ENCODE peak calls at places on chromosomes 12 and 14, in six cellular contexts. V is tibial artery, K is IMR-90, B is heart right ventricle, A is SK-N-SH, D is right cardiac atrium. Z is an unnamed sample. For H3K4me1, the result is how much of the 10 kb centered on the place peaks cover.

GRCh38 chr12:59111873-59112272 is 191.6 kb upstream of the LRIG3 start:
- DNase-seq in V (no peak), K (no peak), B (no peak), A (no peak), D (no peak), Z (no peak)

GRCh38 chr12:6376079-6376941 is 947 bp upstream of the SCNN1A start:
- DNase-seq in V (peak), K (peak), B (no peak), A (peak), D (peak), Z (no peak)

GRCh38 chr14:89921896-89922548 is 32.5 kb downstream of the EFCAB11 start:
- DNase-seq in V (no peak), K (peak), B (no peak), A (no peak), D (no peak), Z (no peak)

GRCh38 chr14:70753518-70753953 is 55.8 kb downstream of the MAP3K9 start:
- DNase-seq in V (no peak), K (no peak), B (no peak), A (no peak), D (no peak), Z (no peak)

GRCh38 chr14:74525361-74525851 is 31.8 kb downstream of the ISCA2 start:
- DNase-seq in V (no peak), K (no peak), B (no peak), A (no peak), D (no peak), Z (peak)

GRCh38 chr12:63164911-63165310 is 13.9 kb upstream of the AVPR1A start:
- DNase-seq in V (no peak), K (no peak), B (no peak), A (no peak), D (no peak), Z (no peak)

GRCh38 chr14:66709292-66709691 is 201.3 kb downstream of the GPHN start:
- DNase-seq in V (no peak), K (peak), B (no peak), A (no peak), D (no peak), Z (no peak)

GRCh38 chr14:65198346-65198745 is 96.0 kb upstream of the MAX start:
- DNase-seq in V (no peak), K (no peak), B (no peak), A (peak), D (no peak), Z (no peak)

GRCh38 chr12:53300187-53300586 is 692 bp downstream of the MYG1 start:
- DNase-seq in V (no peak), K (peak), B (no peak), A (peak), D (no peak), Z (no peak)

GRCh38 chr12:100955139-100955538 is 160.6 kb downstream of the ANO4 start:
- DNase-seq in V (no peak), K (peak), B (no peak), A (no peak), D (no peak), Z (no peak)

GRCh38 chr14:43525647-43526046 is 981.4 kb downstream of the FSCB start:
- DNase-seq in V (no peak), K (no peak), B (no peak), A (no peak), D (no peak), Z (no peak)

GRCh38 chr14:92568621-92569479 is 55.3 kb downstream of the RIN3 start:
- DNase-seq in V (no peak), K (no peak), B (peak), A (peak), D (peak), Z (peak)

GRCh38 chr12:53223391-53224267 is 8.4 kb downstream of the RARG start:
- DNase-seq in V (peak), K (peak), B (no peak), A (peak), D (peak), Z (no peak)

GRCh38 chr12:19248929-19249602 is 119.5 kb downstream of the PLEKHA5 start:
- DNase-seq in V (no peak), K (peak), B (no peak), A (no peak), D (no peak), Z (no peak)

GRCh38 chr12:45731376-45731775 is 1.9 kb downstream of the ARID2 start:
- DNase-seq in V (no peak), K (no peak), B (no peak), A (no peak), D (no peak), Z (no peak)

GRCh38 chr12:57782243-57782607 is 362 bp upstream of the TSFM start:
- DNase-seq in V (no peak), K (no peak), B (no peak), A (no peak), D (no peak), Z (no peak)

GRCh38 chr12:57781241-57781640 is 1.3 kb upstream of the TSFM start:
- DNase-seq in V (no peak), K (no peak), B (no peak), A (no peak), D (no peak), Z (no peak)

GRCh38 chr12:57779736-57780135 is 2.9 kb upstream of the TSFM start:
- DNase-seq in V (no peak), K (peak), B (no peak), A (no peak), D (no peak), Z (no peak)

GRCh38 chr12:57781801-57782200 is 786 bp upstream of the TSFM start:
- DNase-seq in V (no peak), K (no peak), B (no peak), A (no peak), D (no peak), Z (no peak)

DNA sequence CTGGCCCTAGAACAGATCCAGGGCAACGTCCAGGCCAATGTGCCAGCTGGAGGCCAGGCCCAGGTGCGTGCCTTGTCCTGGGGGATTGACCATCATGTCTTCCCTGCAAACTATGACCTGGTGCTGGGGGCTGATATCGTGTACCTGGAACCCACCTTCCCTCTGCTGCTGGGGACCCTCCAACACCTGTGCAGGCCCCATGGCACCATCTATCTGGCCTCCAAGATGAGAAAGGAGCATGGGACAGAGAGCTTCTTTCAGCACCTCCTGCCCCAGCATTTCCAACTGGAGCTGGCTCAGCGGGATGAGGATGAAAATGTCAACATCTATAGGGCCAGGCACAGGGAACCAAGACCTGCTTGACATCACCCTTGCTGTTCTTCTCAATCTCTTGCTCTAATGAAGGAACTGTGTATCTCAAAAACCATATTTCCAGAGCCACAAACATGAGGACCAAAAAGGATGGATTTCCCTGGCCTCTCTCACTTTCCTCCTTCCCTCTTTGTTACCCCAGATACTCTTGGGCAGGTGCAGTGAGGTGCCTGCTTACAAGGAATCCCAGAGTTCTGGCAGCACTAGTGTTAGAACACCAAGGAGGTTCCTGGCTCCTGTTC is 2.2 kb upstream of the TSFM start:
- DNase-seq in V (no peak), K (no peak), B (no peak), A (no peak), D (no peak), Z (no peak)
- H3K27ac ChIP-seq in V (no peak), K (no peak), B (no peak), A (no peak), D (no peak), Z (no peak)

GRCh38 chr12:132496270-132496669 is 6.3 kb downstream of the FBRSL1 start:
- DNase-seq in V (no peak), K (no peak), B (no peak), A (no peak), D (no peak), Z (no peak)
- H3K4me1 ChIP-seq in V (under half), K (under half), B (half or more), A (under half), D (under half), Z (under half)

GRCh38 chr12:130137141-130138018 is 24.9 kb upstream of the FZD10 start:
- DNase-seq in V (no peak), K (no peak), B (no peak), A (no peak), D (no peak), Z (no peak)
- H3K4me3 ChIP-seq in V (no peak), K (no peak), B (no peak), A (no peak), D (no peak), Z (no peak)

GRCh38 chr14:68148276-68148675 is 328.7 kb downstream of the RAD51B start:
- DNase-seq in V (no peak), K (peak), B (no peak), A (no peak), D (no peak), Z (no peak)

GRCh38 chr14:68145539-68145938 is 326.0 kb downstream of the RAD51B start:
- DNase-seq in V (no peak), K (peak), B (no peak), A (no peak), D (no peak), Z (no peak)

GRCh38 chr14:68145036-68145435 is 325.5 kb downstream of the RAD51B start:
- DNase-seq in V (no peak), K (no peak), B (no peak), A (no peak), D (no peak), Z (no peak)

GRCh38 chr14:68147331-68147730 is 327.8 kb downstream of the RAD51B start:
- DNase-seq in V (no peak), K (no peak), B (no peak), A (no peak), D (no peak), Z (no peak)

DNA sequence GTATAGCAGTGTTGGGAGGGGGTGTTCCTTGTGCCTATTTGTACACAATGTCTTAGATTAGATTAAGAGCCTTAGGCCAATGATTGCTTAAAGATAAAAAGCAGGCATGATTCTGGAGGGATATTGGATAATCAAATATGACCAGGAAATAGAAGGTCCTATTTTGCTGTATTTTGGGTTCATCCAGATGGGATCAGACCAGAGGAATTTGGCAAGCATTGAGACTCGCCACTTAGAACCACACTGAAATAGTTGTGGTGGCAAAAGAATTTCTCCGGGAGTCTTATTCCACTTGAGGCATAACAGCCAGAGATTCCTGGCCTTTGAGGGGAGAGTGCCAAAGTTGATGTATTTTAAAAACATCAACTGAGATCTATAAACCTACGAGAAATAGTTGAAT is 327.2 kb downstream of the RAD51B start:
- DNase-seq in V (no peak), K (peak), B (no peak), A (no peak), D (no peak), Z (no peak)
- H3K27ac ChIP-seq in V (peak), K (no peak), B (peak), A (peak), D (no peak), Z (no peak)

GRCh38 chr14:104143071-104143470 is 4.7 kb downstream of the KIF26A start:
- DNase-seq in V (peak), K (no peak), B (no peak), A (peak), D (peak), Z (no peak)
- H3K4me1 ChIP-seq in V (under half), K (under half), B (under half), A (under half), D (under half), Z (under half)

DNA sequence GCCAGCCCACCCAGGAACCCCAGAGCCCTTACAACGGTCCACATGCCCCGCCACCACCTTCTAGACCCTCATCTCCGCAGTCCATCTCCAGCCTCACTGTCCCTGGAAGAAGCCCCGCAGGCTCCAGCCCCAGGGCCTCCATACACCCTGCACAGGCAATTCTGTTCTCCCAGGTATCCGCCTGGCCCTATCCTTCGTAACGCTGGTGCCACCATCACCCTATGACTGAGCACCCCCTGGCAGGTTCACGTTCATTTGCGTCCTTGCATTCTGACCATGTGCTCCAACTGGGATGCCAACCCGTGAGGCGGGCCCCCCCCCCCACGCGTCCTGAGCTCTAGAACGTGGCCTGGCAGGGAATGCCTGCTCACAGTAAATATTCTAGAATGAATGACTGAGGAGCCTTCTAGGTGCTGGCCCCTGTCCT is 675 bp upstream of the SCARB1 start:
- DNase-seq in V (no peak), K (no peak), B (no peak), A (no peak), D (peak), Z (no peak)
- H3K4me3 ChIP-seq in V (peak), K (no peak), B (peak), A (no peak), D (peak), Z (peak)

DNA sequence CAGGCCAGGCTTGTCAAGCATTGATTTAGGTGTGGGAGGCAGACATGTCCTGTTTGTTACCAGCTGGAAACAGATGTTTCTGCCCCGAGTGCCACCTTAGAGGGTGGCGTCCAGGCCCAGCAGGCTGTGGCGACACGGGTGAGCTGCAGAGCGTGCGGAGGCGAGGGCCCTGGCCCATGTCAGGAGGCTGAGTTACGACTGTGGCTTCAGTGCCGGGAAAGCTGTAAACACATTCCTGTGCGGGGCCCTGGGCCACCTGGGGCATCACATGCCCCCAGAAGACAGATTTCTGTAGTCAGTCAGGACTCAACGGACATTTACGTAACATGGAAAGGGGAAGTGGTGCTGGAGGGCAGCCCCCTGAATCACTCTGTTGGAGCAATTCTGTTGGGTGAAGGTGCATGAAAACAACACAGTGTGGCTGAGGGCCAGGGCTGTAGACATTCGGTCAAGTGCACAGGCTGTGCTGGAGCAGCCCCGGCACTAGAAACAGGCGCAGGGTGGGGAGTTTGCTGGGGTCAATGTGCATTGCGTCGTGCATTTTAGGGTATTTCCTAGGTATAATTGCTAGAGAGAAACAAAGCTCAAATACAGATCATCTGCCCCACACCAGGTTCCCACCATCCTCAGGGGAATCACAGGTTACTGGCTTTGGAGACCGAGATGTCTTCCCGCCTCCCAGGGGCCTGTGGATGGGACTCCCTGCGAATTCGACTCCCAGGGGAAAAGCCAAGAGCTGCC is 291.8 kb downstream of the TMEM121 start:
- DNase-seq in V (no peak), K (no peak), B (no peak), A (no peak), D (no peak), Z (no peak)
- H3K27ac ChIP-seq in V (no peak), K (no peak), B (no peak), A (no peak), D (no peak), Z (no peak)

GRCh38 chr12:95481888-95482287 is 7.9 kb downstream of the METAP2 start:
- DNase-seq in V (no peak), K (no peak), B (no peak), A (no peak), D (no peak), Z (no peak)
- H3K4me1 ChIP-seq in V (under half), K (under half), B (under half), A (under half), D (under half), Z (under half)

GRCh38 chr14:87995500-87996275 is 2.7 kb upstream of the GALC start:
- DNase-seq in V (no peak), K (no peak), B (no peak), A (no peak), D (no peak), Z (no peak)
- H3K4me3 ChIP-seq in V (no peak), K (no peak), B (no peak), A (no peak), D (no peak), Z (no peak)

DNA sequence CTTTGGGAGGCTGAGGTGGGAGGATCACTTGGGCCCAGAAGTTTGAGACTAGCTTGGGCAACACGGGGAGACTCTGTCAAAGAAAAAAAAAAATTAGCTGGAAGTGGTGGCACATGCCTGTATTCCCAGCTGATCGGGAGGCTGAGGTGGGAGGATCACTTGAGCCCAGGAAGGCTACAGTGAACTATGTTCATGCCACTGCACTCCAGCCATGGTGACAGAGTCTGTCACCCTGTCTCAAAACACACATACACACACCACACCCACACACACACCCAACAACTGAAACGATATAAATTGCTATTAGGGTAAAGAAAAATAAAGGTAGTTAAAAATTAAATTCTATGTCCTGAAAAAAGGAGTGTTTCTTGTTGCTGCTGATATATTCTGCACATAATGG is 7.9 kb downstream of the PPP1R12A start:
- DNase-seq in V (no peak), K (no peak), B (no peak), A (no peak), D (no peak), Z (no peak)
- H3K27ac ChIP-seq in V (peak), K (no peak), B (no peak), A (no peak), D (no peak), Z (no peak)